ENCODE peak calls at places on chromosomes 3 and 15, in four cellular contexts. One of them, this sample, is unnamed.

GRCh38 chr15:74453925-74454763 is 6.8 kb downstream of the UBL7 start:
- DNase-seq in ACHN: no peak
- DNase-seq in NCI-H1092 treated with DMSO at 0.1 percent for 48 hours: no peak
- DNase-seq in kidney: no peak
- DNase-seq in this sample: no peak

GRCh38 chr15:96896766-96897165 is 566.3 kb downstream of the NR2F2 start:
- DNase-seq in ACHN: no peak
- DNase-seq in NCI-H1092 treated with DMSO at 0.1 percent for 48 hours: no peak
- DNase-seq in kidney: no peak
- DNase-seq in this sample: no peak

GRCh38 chr3:158659454-158660237 is 12.8 kb downstream of the LXN start:
- DNase-seq in ACHN: peak; percentile 60
- DNase-seq in NCI-H1092 treated with DMSO at 0.1 percent for 48 hours: no peak
- DNase-seq in kidney: no peak
- DNase-seq in this sample: peak; percentile 69

GRCh38 chr3:133980550-133980949 is 49.2 kb downstream of the SLCO2A1 start:
- DNase-seq in ACHN: no peak
- DNase-seq in NCI-H1092 treated with DMSO at 0.1 percent for 48 hours: no peak
- DNase-seq in kidney: no peak
- DNase-seq in this sample: no peak

GRCh38 chr3:134364061-134364935 is 9.9 kb downstream of the AMOTL2 start:
- DNase-seq in ACHN: peak; percentile 96
- DNase-seq in NCI-H1092 treated with DMSO at 0.1 percent for 48 hours: peak; percentile 5
- DNase-seq in kidney: peak; percentile 99
- DNase-seq in this sample: peak; percentile 97

GRCh38 chr3:81277853-81278252 is 483.6 kb downstream of the GBE1 start:
- DNase-seq in ACHN: no peak
- DNase-seq in NCI-H1092 treated with DMSO at 0.1 percent for 48 hours: no peak
- DNase-seq in kidney: no peak
- DNase-seq in this sample: no peak

GRCh38 chr3:71564361-71564760 is 19.2 kb downstream of the FOXP1 start:
- DNase-seq in ACHN: peak; percentile 16
- DNase-seq in NCI-H1092 treated with DMSO at 0.1 percent for 48 hours: no peak
- DNase-seq in kidney: no peak
- DNase-seq in this sample: peak; percentile 14

GRCh38 chr3:194125474-194125873 is 10.5 kb upstream of the HES1 start:
- DNase-seq in ACHN: no peak
- DNase-seq in NCI-H1092 treated with DMSO at 0.1 percent for 48 hours: peak; percentile 50
- DNase-seq in kidney: no peak
- DNase-seq in this sample: no peak

This sample was measured in Caki2.